ENCODE peak calls at places on chromosomes 6 and 20, in eight cellular contexts. One of them, this sample, is unnamed.

GRCh38 chr20:6142348-6142993 is 19.6 kb upstream of the FERMT1 start:
- DNase-seq in stimulated activated CD4-positive, alpha-beta T cell treated with anti-CD3 and anti-CD28 coated beads, Interleukin-4, amount 100 ng/mL, for 48 hours: peak; percentile 36
- DNase-seq in fibroblast of pulmonary artery: peak; percentile 79
- DNase-seq in GM12865: peak; percentile 72
- DNase-seq in choroid plexus epithelial cell: peak; percentile 82
- DNase-seq in ELR: peak; percentile 65
- DNase-seq in effector CD8-positive, alpha-beta T cell: peak; percentile 7
- DNase-seq in T1000: peak; percentile 5
- DNase-seq in this sample: peak; percentile 68

GRCh38 chr6:79762370-79762769 is 131.2 kb downstream of the SH3BGRL2 start:
- DNase-seq in choroid plexus epithelial cell: peak; percentile 48
- DNase-seq in stimulated activated CD4-positive, alpha-beta T cell treated with anti-CD3 and anti-CD28 coated beads, Interleukin-4, amount 100 ng/mL, for 48 hours: no peak
- DNase-seq in effector CD8-positive, alpha-beta T cell: no peak
- DNase-seq in ELR: peak; percentile 29
- DNase-seq in T1000: no peak
- DNase-seq in fibroblast of pulmonary artery: peak; percentile 17
- DNase-seq in GM12865: no peak
- DNase-seq in this sample: no peak

GRCh38 chr6:113006494-113006893 is 659.4 kb downstream of the RFPL4B start:
- DNase-seq in T1000: no peak
- DNase-seq in effector CD8-positive, alpha-beta T cell: no peak
- DNase-seq in GM12865: no peak
- DNase-seq in choroid plexus epithelial cell: no peak
- DNase-seq in stimulated activated CD4-positive, alpha-beta T cell treated with anti-CD3 and anti-CD28 coated beads, Interleukin-4, amount 100 ng/mL, for 48 hours: no peak
- DNase-seq in ELR: no peak
- DNase-seq in fibroblast of pulmonary artery: no peak
- DNase-seq in this sample: no peak

GRCh38 chr6:20771427-20771826 is 237.2 kb downstream of the CDKAL1 start:
- DNase-seq in effector CD8-positive, alpha-beta T cell: no peak
- DNase-seq in fibroblast of pulmonary artery: no peak
- DNase-seq in ELR: no peak
- DNase-seq in stimulated activated CD4-positive, alpha-beta T cell treated with anti-CD3 and anti-CD28 coated beads, Interleukin-4, amount 100 ng/mL, for 48 hours: no peak
- DNase-seq in T1000: no peak
- DNase-seq in GM12865: no peak
- DNase-seq in choroid plexus epithelial cell: no peak
- DNase-seq in this sample: no peak

GRCh38 chr20:25336561-25337422 is 53.8 kb downstream of the ABHD12 start:
- DNase-seq in T1000: no peak
- DNase-seq in GM12865: no peak
- DNase-seq in effector CD8-positive, alpha-beta T cell: no peak
- DNase-seq in choroid plexus epithelial cell: peak; percentile 79
- DNase-seq in fibroblast of pulmonary artery: peak; percentile 61
- DNase-seq in ELR: peak; percentile 17
- DNase-seq in stimulated activated CD4-positive, alpha-beta T cell treated with anti-CD3 and anti-CD28 coated beads, Interleukin-4, amount 100 ng/mL, for 48 hours: no peak
- DNase-seq in this sample: no peak

GRCh38 chr6:149840345-149841075 is 23.6 kb downstream of the LRP11 start:
- DNase-seq in fibroblast of pulmonary artery: peak; percentile 68
- DNase-seq in effector CD8-positive, alpha-beta T cell: no peak
- DNase-seq in ELR: peak; percentile 68
- DNase-seq in GM12865: peak; percentile 54
- DNase-seq in T1000: no peak
- DNase-seq in stimulated activated CD4-positive, alpha-beta T cell treated with anti-CD3 and anti-CD28 coated beads, Interleukin-4, amount 100 ng/mL, for 48 hours: peak; percentile 32
- DNase-seq in choroid plexus epithelial cell: peak; percentile 55
- DNase-seq in this sample: peak; percentile 66

GRCh38 chr6:170124836-170125235 is 166.0 kb downstream of the DLL1 start:
- DNase-seq in fibroblast of pulmonary artery: no peak
- DNase-seq in stimulated activated CD4-positive, alpha-beta T cell treated with anti-CD3 and anti-CD28 coated beads, Interleukin-4, amount 100 ng/mL, for 48 hours: no peak
- DNase-seq in effector CD8-positive, alpha-beta T cell: no peak
- DNase-seq in ELR: no peak
- DNase-seq in choroid plexus epithelial cell: no peak
- DNase-seq in T1000: no peak
- DNase-seq in GM12865: no peak
- DNase-seq in this sample: no peak

GRCh38 chr6:69155467-69155866 is 520.4 kb downstream of the ADGRB3 start:
- DNase-seq in choroid plexus epithelial cell: peak; percentile 7
- DNase-seq in GM12865: no peak
- DNase-seq in fibroblast of pulmonary artery: peak; percentile 15
- DNase-seq in ELR: peak; percentile 26
- DNase-seq in stimulated activated CD4-positive, alpha-beta T cell treated with anti-CD3 and anti-CD28 coated beads, Interleukin-4, amount 100 ng/mL, for 48 hours: no peak
- DNase-seq in T1000: no peak
- DNase-seq in effector CD8-positive, alpha-beta T cell: no peak
- DNase-seq in this sample: no peak

GRCh38 chr6:121504227-121504626 is 68.8 kb downstream of the GJA1 start:
- DNase-seq in stimulated activated CD4-positive, alpha-beta T cell treated with anti-CD3 and anti-CD28 coated beads, Interleukin-4, amount 100 ng/mL, for 48 hours: no peak
- DNase-seq in ELR: peak; percentile 68
- DNase-seq in choroid plexus epithelial cell: peak; percentile 91
- DNase-seq in effector CD8-positive, alpha-beta T cell: no peak
- DNase-seq in GM12865: no peak
- DNase-seq in fibroblast of pulmonary artery: peak; percentile 94
- DNase-seq in T1000: no peak
- DNase-seq in this sample: no peak

GRCh38 chr6:3501826-3502505 is 45.1 kb upstream of the SLC22A23 start:
- DNase-seq in stimulated activated CD4-positive, alpha-beta T cell treated with anti-CD3 and anti-CD28 coated beads, Interleukin-4, amount 100 ng/mL, for 48 hours: no peak
- DNase-seq in GM12865: no peak
- DNase-seq in effector CD8-positive, alpha-beta T cell: no peak
- DNase-seq in T1000: no peak
- DNase-seq in choroid plexus epithelial cell: peak; percentile 48
- DNase-seq in ELR: no peak
- DNase-seq in fibroblast of pulmonary artery: no peak
- DNase-seq in this sample: no peak

GRCh38 chr6:121616411-121616810 is 181.0 kb downstream of the GJA1 start:
- DNase-seq in ELR: no peak
- DNase-seq in T1000: no peak
- DNase-seq in effector CD8-positive, alpha-beta T cell: no peak
- DNase-seq in choroid plexus epithelial cell: no peak
- DNase-seq in stimulated activated CD4-positive, alpha-beta T cell treated with anti-CD3 and anti-CD28 coated beads, Interleukin-4, amount 100 ng/mL, for 48 hours: no peak
- DNase-seq in fibroblast of pulmonary artery: no peak
- DNase-seq in GM12865: no peak
- DNase-seq in this sample: no peak

GRCh38 chr6:11536795-11537194 is 754 bp upstream of the TMEM170B start:
- DNase-seq in ELR: peak; percentile 10
- DNase-seq in fibroblast of pulmonary artery: no peak
- DNase-seq in effector CD8-positive, alpha-beta T cell: no peak
- DNase-seq in choroid plexus epithelial cell: no peak
- DNase-seq in T1000: no peak
- DNase-seq in GM12865: peak; percentile 12
- DNase-seq in stimulated activated CD4-positive, alpha-beta T cell treated with anti-CD3 and anti-CD28 coated beads, Interleukin-4, amount 100 ng/mL, for 48 hours: no peak
- DNase-seq in this sample: no peak

GRCh38 chr6:7086488-7086887 is 21.3 kb upstream of the RREB1 start:
- DNase-seq in ELR: peak; percentile 56
- DNase-seq in T1000: no peak
- DNase-seq in stimulated activated CD4-positive, alpha-beta T cell treated with anti-CD3 and anti-CD28 coated beads, Interleukin-4, amount 100 ng/mL, for 48 hours: no peak
- DNase-seq in fibroblast of pulmonary artery: peak; percentile 26
- DNase-seq in choroid plexus epithelial cell: peak; percentile 31
- DNase-seq in GM12865: peak; percentile 87
- DNase-seq in effector CD8-positive, alpha-beta T cell: no peak
- DNase-seq in this sample: peak; percentile 52

GRCh38 chr20:33575302-33575701 is 85.4 kb downstream of the CBFA2T2 start:
- DNase-seq in T1000: no peak
- DNase-seq in choroid plexus epithelial cell: no peak
- DNase-seq in GM12865: no peak
- DNase-seq in ELR: no peak
- DNase-seq in stimulated activated CD4-positive, alpha-beta T cell treated with anti-CD3 and anti-CD28 coated beads, Interleukin-4, amount 100 ng/mL, for 48 hours: no peak
- DNase-seq in effector CD8-positive, alpha-beta T cell: no peak
- DNase-seq in fibroblast of pulmonary artery: peak; percentile 42
- DNase-seq in this sample: no peak

GRCh38 chr20:50967621-50968020 is 9.0 kb downstream of the MOCS3 start:
- DNase-seq in stimulated activated CD4-positive, alpha-beta T cell treated with anti-CD3 and anti-CD28 coated beads, Interleukin-4, amount 100 ng/mL, for 48 hours: no peak
- DNase-seq in ELR: no peak
- DNase-seq in T1000: no peak
- DNase-seq in choroid plexus epithelial cell: no peak
- DNase-seq in GM12865: no peak
- DNase-seq in fibroblast of pulmonary artery: no peak
- DNase-seq in effector CD8-positive, alpha-beta T cell: no peak
- DNase-seq in this sample: no peak

GRCh38 chr6:134719850-134720249 is 230.1 kb downstream of the ALDH8A1 start:
- DNase-seq in GM12865: no peak
- DNase-seq in choroid plexus epithelial cell: no peak
- DNase-seq in stimulated activated CD4-positive, alpha-beta T cell treated with anti-CD3 and anti-CD28 coated beads, Interleukin-4, amount 100 ng/mL, for 48 hours: no peak
- DNase-seq in T1000: no peak
- DNase-seq in effector CD8-positive, alpha-beta T cell: no peak
- DNase-seq in ELR: no peak
- DNase-seq in fibroblast of pulmonary artery: no peak
- DNase-seq in this sample: no peak

GRCh38 chr6:30912746-30913520 is 1.1 kb upstream of the VARS2 start:
- DNase-seq in T1000: no peak
- DNase-seq in GM12865: no peak
- DNase-seq in ELR: no peak
- DNase-seq in fibroblast of pulmonary artery: no peak
- DNase-seq in choroid plexus epithelial cell: no peak
- DNase-seq in stimulated activated CD4-positive, alpha-beta T cell treated with anti-CD3 and anti-CD28 coated beads, Interleukin-4, amount 100 ng/mL, for 48 hours: no peak
- DNase-seq in effector CD8-positive, alpha-beta T cell: no peak
- DNase-seq in this sample: no peak

GRCh38 chr20:25676164-25676809 is 20.4 kb downstream of the ZNF337 start:
- DNase-seq in choroid plexus epithelial cell: peak; percentile 89
- DNase-seq in ELR: peak; percentile 45
- DNase-seq in effector CD8-positive, alpha-beta T cell: no peak
- DNase-seq in GM12865: no peak
- DNase-seq in fibroblast of pulmonary artery: peak; percentile 67
- DNase-seq in stimulated activated CD4-positive, alpha-beta T cell treated with anti-CD3 and anti-CD28 coated beads, Interleukin-4, amount 100 ng/mL, for 48 hours: no peak
- DNase-seq in T1000: no peak
- DNase-seq in this sample: no peak

This sample was measured in GM20000.